ENCODE peak calls at places on chromosomes 12 and 14, in five cellular contexts. One of them, this sample, is unnamed.
A peak's percentile ranks its signal among the peaks of the same experiment; 100 is the strongest.

GRCh38 chr14:71721791-71722190 is 210.4 kb upstream of the RGS6 start:
- DNase-seq in neural crest cell: no peak
- DNase-seq in brain microvascular endothelial cell: no peak
- DNase-seq in heart left ventricle: no peak
- DNase-seq in WERI-Rb-1: no peak
- DNase-seq in this sample: no peak

GRCh38 chr12:94228488-94228907 is 80.1 kb downstream of the PLXNC1 start:
- DNase-seq in neural crest cell: no peak
- DNase-seq in brain microvascular endothelial cell: no peak
- DNase-seq in heart left ventricle: no peak
- DNase-seq in WERI-Rb-1: no peak
- DNase-seq in this sample: no peak

GRCh38 chr14:53929871-53930685 is 26.5 kb downstream of the BMP4 start:
- DNase-seq in neural crest cell: no peak
- DNase-seq in brain microvascular endothelial cell: no peak
- DNase-seq in heart left ventricle: no peak
- DNase-seq in WERI-Rb-1: peak; percentile 38
- DNase-seq in this sample: no peak

GRCh38 chr12:88235183-88235833 is 93.2 kb downstream of the TMTC3 start:
- DNase-seq in neural crest cell: no peak
- DNase-seq in brain microvascular endothelial cell: no peak
- DNase-seq in heart left ventricle: no peak
- DNase-seq in WERI-Rb-1: no peak
- DNase-seq in this sample: no peak

GRCh38 chr12:55704824-55705780 is 2.6 kb downstream of the ITGA7 start:
- DNase-seq in neural crest cell: no peak
- DNase-seq in brain microvascular endothelial cell: no peak
- DNase-seq in heart left ventricle: no peak
- DNase-seq in WERI-Rb-1: no peak
- DNase-seq in this sample: no peak

GRCh38 chr12:2681426-2682205 is 113.2 kb upstream of the FKBP4 start:
- DNase-seq in neural crest cell: no peak
- DNase-seq in brain microvascular endothelial cell: no peak
- DNase-seq in heart left ventricle: no peak
- DNase-seq in WERI-Rb-1: no peak
- DNase-seq in this sample: no peak

GRCh38 chr12:118981285-118982201 is at the start of gene SRRM4:
- DNase-seq in neural crest cell: peak; percentile 83
- DNase-seq in brain microvascular endothelial cell: no peak
- DNase-seq in heart left ventricle: peak; percentile 6
- DNase-seq in WERI-Rb-1: peak; percentile 98
- DNase-seq in this sample: no peak

GRCh38 chr14:59772252-59772651 is 98.3 kb downstream of the RTN1 start:
- DNase-seq in neural crest cell: no peak
- DNase-seq in brain microvascular endothelial cell: no peak
- DNase-seq in heart left ventricle: no peak
- DNase-seq in WERI-Rb-1: no peak
- DNase-seq in this sample: no peak

GRCh38 chr14:46580941-46581671 is 70.5 kb downstream of the RPL10L start:
- DNase-seq in neural crest cell: peak; percentile 53
- DNase-seq in brain microvascular endothelial cell: peak; percentile 37
- DNase-seq in heart left ventricle: no peak
- DNase-seq in WERI-Rb-1: peak; percentile 33
- DNase-seq in this sample: no peak

GRCh38 chr12:72723732-72724131 is 451.6 kb downstream of the TRHDE start:
- DNase-seq in neural crest cell: no peak
- DNase-seq in brain microvascular endothelial cell: no peak
- DNase-seq in heart left ventricle: no peak
- DNase-seq in WERI-Rb-1: no peak
- DNase-seq in this sample: no peak

GRCh38 chr12:90290980-90291975 is 582.6 kb upstream of the ATP2B1 start:
- DNase-seq in neural crest cell: no peak
- DNase-seq in brain microvascular endothelial cell: no peak
- DNase-seq in heart left ventricle: peak; percentile 12
- DNase-seq in WERI-Rb-1: no peak
- DNase-seq in this sample: no peak

GRCh38 chr12:109892748-109893147 is 7.3 kb upstream of the TCHP start:
- DNase-seq in neural crest cell: no peak
- DNase-seq in brain microvascular endothelial cell: no peak
- DNase-seq in heart left ventricle: no peak
- DNase-seq in WERI-Rb-1: no peak
- DNase-seq in this sample: no peak

GRCh38 chr12:102953221-102953620 is 4.3 kb upstream of the ASCL1 start:
- DNase-seq in neural crest cell: no peak
- DNase-seq in brain microvascular endothelial cell: no peak
- DNase-seq in heart left ventricle: no peak
- DNase-seq in WERI-Rb-1: no peak
- DNase-seq in this sample: no peak

GRCh38 chr14:46488374-46488773 is 163.2 kb downstream of the RPL10L start:
- DNase-seq in neural crest cell: no peak
- DNase-seq in brain microvascular endothelial cell: no peak
- DNase-seq in heart left ventricle: no peak
- DNase-seq in WERI-Rb-1: no peak
- DNase-seq in this sample: no peak

GRCh38 chr12:110565919-110566871 is 16.9 kb downstream of the PPTC7 start:
- DNase-seq in neural crest cell: no peak
- DNase-seq in brain microvascular endothelial cell: no peak
- DNase-seq in heart left ventricle: no peak
- DNase-seq in WERI-Rb-1: no peak
- DNase-seq in this sample: no peak

GRCh38 chr12:65822732-65823480 is 1.4 kb upstream of the HMGA2 start:
- DNase-seq in neural crest cell: peak; percentile 55
- DNase-seq in brain microvascular endothelial cell: peak; percentile 69
- DNase-seq in heart left ventricle: peak; percentile 5
- DNase-seq in WERI-Rb-1: peak; percentile 79
- DNase-seq in this sample: no peak

GRCh38 chr14:50232276-50232642 is 881 bp upstream of the SOS2 start:
- DNase-seq in neural crest cell: no peak
- DNase-seq in brain microvascular endothelial cell: no peak
- DNase-seq in heart left ventricle: no peak
- DNase-seq in WERI-Rb-1: peak; percentile 25
- DNase-seq in this sample: no peak

GRCh38 chr12:125228519-125229260 is 163.5 kb downstream of the AACS start:
- DNase-seq in neural crest cell: no peak
- DNase-seq in brain microvascular endothelial cell: no peak
- DNase-seq in heart left ventricle: no peak
- DNase-seq in WERI-Rb-1: peak; percentile 50
- DNase-seq in this sample: no peak

GRCh38 chr14:101865288-101865687 is 99.1 kb upstream of the DYNC1H1 start:
- DNase-seq in neural crest cell: no peak
- DNase-seq in brain microvascular endothelial cell: no peak
- DNase-seq in heart left ventricle: no peak
- DNase-seq in WERI-Rb-1: no peak
- DNase-seq in this sample: no peak

GRCh38 chr12:12736759-12737676 is 19.9 kb downstream of the CDKN1B start:
- DNase-seq in neural crest cell: no peak
- DNase-seq in brain microvascular endothelial cell: no peak
- DNase-seq in heart left ventricle: peak; percentile 23
- DNase-seq in WERI-Rb-1: no peak
- DNase-seq in this sample: no peak

GRCh38 chr12:125111403-125111802 is 46.2 kb downstream of the AACS start:
- DNase-seq in neural crest cell: no peak
- DNase-seq in brain microvascular endothelial cell: no peak
- DNase-seq in heart left ventricle: no peak
- DNase-seq in WERI-Rb-1: no peak
- DNase-seq in this sample: peak; percentile 8

GRCh38 chr12:56299308-56299852 is 750 bp downstream of the CS start:
- DNase-seq in neural crest cell: no peak
- DNase-seq in brain microvascular endothelial cell: no peak
- DNase-seq in heart left ventricle: no peak
- DNase-seq in WERI-Rb-1: no peak
- DNase-seq in this sample: no peak

GRCh38 chr14:100692859-100693558 is 33.7 kb upstream of the DLK1 start:
- DNase-seq in neural crest cell: no peak
- DNase-seq in brain microvascular endothelial cell: peak; percentile 84
- DNase-seq in heart left ventricle: no peak
- DNase-seq in WERI-Rb-1: no peak
- DNase-seq in this sample: peak; percentile 61

GRCh38 chr12:117836476-117836875 is 132.3 kb downstream of the KSR2 start:
- DNase-seq in neural crest cell: no peak
- DNase-seq in brain microvascular endothelial cell: no peak
- DNase-seq in heart left ventricle: no peak
- DNase-seq in WERI-Rb-1: no peak
- DNase-seq in this sample: no peak

GRCh38 chr14:32513571-32514009 is 184.5 kb downstream of the AKAP6 start:
- DNase-seq in neural crest cell: no peak
- DNase-seq in brain microvascular endothelial cell: no peak
- DNase-seq in heart left ventricle: no peak
- DNase-seq in WERI-Rb-1: no peak
- DNase-seq in this sample: no peak

GRCh38 chr12:38411947-38412346 is 95.4 kb downstream of the ALG10B start:
- DNase-seq in neural crest cell: no peak
- DNase-seq in brain microvascular endothelial cell: no peak
- DNase-seq in heart left ventricle: no peak
- DNase-seq in WERI-Rb-1: no peak
- DNase-seq in this sample: no peak

GRCh38 chr12:130707571-130707891 is 8.6 kb downstream of the RIMBP2 start:
- DNase-seq in neural crest cell: no peak
- DNase-seq in brain microvascular endothelial cell: no peak
- DNase-seq in heart left ventricle: no peak
- DNase-seq in WERI-Rb-1: peak; percentile 5
- DNase-seq in this sample: no peak

GRCh38 chr12:5222729-5223128 is 179.1 kb downstream of the KCNA5 start:
- DNase-seq in neural crest cell: no peak
- DNase-seq in brain microvascular endothelial cell: no peak
- DNase-seq in heart left ventricle: no peak
- DNase-seq in WERI-Rb-1: no peak
- DNase-seq in this sample: no peak

GRCh38 chr12:52155048-52155868 is 36.6 kb downstream of the KRT80 start:
- DNase-seq in neural crest cell: no peak
- DNase-seq in brain microvascular endothelial cell: peak; percentile 48
- DNase-seq in heart left ventricle: no peak
- DNase-seq in WERI-Rb-1: no peak
- DNase-seq in this sample: no peak

GRCh38 chr14:44658389-44658696 is 151.3 kb upstream of the FSCB start:
- DNase-seq in neural crest cell: no peak
- DNase-seq in brain microvascular endothelial cell: no peak
- DNase-seq in heart left ventricle: no peak
- DNase-seq in WERI-Rb-1: no peak
- DNase-seq in this sample: no peak

DNA sequence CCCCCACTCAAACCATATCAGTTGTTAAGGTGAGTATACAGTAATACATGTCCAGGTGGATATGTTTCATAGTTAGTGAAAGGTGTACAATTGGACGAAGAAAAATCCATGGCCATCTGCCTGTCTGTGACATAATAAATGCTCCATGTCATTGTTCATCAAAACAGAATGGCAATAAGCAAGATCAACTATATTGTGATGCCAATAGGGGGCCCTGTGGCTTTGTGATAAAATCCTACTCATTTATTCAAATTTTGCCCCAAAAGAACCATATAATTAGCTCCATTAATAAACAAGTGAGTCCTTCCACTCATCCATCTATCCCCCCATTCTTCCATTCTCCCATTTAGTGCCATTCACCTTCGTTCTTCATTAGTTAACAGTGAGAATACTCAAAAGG is 102.0 kb downstream of the MGST1 start:
- DNase-seq in neural crest cell: no peak
- DNase-seq in brain microvascular endothelial cell: no peak
- DNase-seq in heart left ventricle: no peak
- DNase-seq in WERI-Rb-1: peak; percentile 14
- DNase-seq in this sample: no peak
- TF ChIP-seq CTCF in neural crest cell: no peak
- TF ChIP-seq CTCF in brain microvascular endothelial cell: no peak
- TF ChIP-seq CTCF in heart left ventricle: no peak
- TF ChIP-seq CTCF in WERI-Rb-1: no peak
- TF ChIP-seq CTCF in this sample: no peak

DNA sequence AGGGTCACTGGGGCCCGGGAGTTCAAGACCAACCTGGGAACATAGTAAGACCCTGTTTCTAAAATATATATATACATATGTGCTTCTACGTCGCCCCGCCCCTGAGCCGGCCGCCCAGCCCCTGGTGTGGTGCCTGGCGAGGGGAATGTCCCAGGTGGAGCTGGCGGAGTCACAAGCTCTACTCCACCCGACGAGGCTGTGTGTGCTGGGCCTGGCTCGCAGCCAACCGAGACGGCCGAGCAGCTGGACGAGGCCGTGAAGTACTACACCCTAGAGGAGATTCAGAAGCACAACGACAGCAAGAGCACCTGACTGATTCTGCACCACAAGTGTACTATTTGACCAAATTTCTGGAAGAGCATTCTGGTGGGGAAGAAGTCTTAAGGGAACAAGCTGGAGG is 22.1 kb upstream of the ITPK1 start:
- DNase-seq in neural crest cell: no peak
- DNase-seq in brain microvascular endothelial cell: no peak
- DNase-seq in heart left ventricle: peak; percentile 32
- DNase-seq in WERI-Rb-1: peak; percentile 57
- DNase-seq in this sample: no peak
- TF ChIP-seq CTCF in neural crest cell: no peak
- TF ChIP-seq CTCF in brain microvascular endothelial cell: no peak
- TF ChIP-seq CTCF in heart left ventricle: no peak
- TF ChIP-seq CTCF in WERI-Rb-1: peak; percentile 30
- TF ChIP-seq CTCF in this sample: no peak

DNA sequence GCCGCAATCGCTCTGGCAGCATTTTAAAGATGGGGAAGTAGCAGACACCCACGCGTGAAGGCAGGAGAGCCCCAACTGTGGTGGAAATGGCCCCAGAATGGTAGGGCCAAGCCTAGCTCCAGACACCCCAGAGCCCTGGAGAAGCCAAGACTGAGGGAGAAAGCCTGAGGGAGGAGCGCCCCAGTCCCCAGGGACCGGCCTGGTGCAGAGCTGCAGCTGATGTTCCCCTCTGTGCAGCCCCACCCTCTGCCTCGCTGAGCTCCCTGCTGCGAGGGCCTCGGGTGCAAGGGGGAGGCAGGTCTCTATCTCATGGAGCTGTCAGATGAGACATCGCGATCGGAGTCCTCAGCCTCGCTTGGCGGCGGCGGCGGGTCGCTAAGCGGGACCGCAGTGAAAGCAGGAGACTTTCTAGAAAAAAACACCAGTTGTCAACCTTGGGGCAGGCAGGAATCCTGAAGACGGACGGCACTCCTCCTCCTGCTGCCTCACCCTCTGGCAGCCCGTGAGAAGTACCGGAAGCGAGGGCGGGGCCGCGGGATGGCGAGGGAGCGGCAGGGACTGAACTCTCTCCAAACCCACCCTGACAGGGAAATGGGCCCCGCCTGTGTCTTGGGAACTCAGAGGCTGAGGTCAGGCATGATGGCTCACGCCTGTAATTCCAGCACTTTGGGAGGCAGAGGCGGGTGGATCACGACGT is 6.0 kb downstream of the GAPDH start:
- DNase-seq in neural crest cell: peak; percentile 56
- DNase-seq in brain microvascular endothelial cell: peak; percentile 82
- DNase-seq in heart left ventricle: peak; percentile 87
- DNase-seq in WERI-Rb-1: no peak
- DNase-seq in this sample: peak; percentile 84
- TF ChIP-seq CTCF in neural crest cell: no peak
- TF ChIP-seq CTCF in brain microvascular endothelial cell: no peak
- TF ChIP-seq CTCF in heart left ventricle: no peak
- TF ChIP-seq CTCF in WERI-Rb-1: no peak
- TF ChIP-seq CTCF in this sample: no peak

DNA sequence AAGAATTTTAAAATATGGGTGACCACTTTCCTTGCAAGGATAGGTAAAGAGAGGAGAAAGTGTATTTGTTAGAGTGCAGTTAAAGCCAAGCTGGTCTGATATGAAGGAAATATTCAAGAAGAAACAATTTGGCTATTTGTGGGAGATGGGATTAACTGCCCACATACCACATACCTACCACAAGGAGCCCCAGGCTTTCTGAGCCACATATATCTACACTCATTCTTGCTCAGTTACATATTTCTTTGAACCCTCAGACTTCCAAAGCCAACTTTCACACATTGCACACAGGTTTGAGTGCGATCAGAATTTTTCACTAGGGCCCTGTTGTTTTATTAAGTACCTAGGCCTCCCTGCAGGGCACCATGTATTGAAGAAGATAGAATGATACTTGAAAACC is 330.2 kb downstream of the ZFP36L1 start:
- DNase-seq in neural crest cell: no peak
- DNase-seq in brain microvascular endothelial cell: no peak
- DNase-seq in heart left ventricle: no peak
- DNase-seq in WERI-Rb-1: no peak
- DNase-seq in this sample: no peak
- TF ChIP-seq CTCF in neural crest cell: peak; percentile 41
- TF ChIP-seq CTCF in brain microvascular endothelial cell: peak; percentile 49
- TF ChIP-seq CTCF in heart left ventricle: no peak
- TF ChIP-seq CTCF in WERI-Rb-1: no peak
- TF ChIP-seq CTCF in this sample: peak; percentile 17